ENCODE peak calls at places on chromosome 11, in five cellular contexts. B is lung, T is heart left ventricle, S is gastrocnemius medialis, V is stomach. M is an unnamed sample. For H3K36me3, the result is how much of the 10 kb centered on the place peaks cover.

GRCh38 chr11:22304337-22304961 is 33.7 kb upstream of the SLC17A6 start:
- DNase-seq in B (no peak), T (no peak), S (no peak), V (no peak), M (no peak)

GRCh38 chr11:85866137-85866827 is 11.1 kb downstream of the CCDC83 start:
- DNase-seq in B (no peak), T (no peak), S (no peak), V (no peak), M (no peak)

GRCh38 chr11:127632971-127633680 is 632.6 kb upstream of the KIRREL3 start:
- DNase-seq in B (no peak), T (no peak), S (no peak), V (no peak), M (no peak)

GRCh38 chr11:12377106-12377823 is at the start of gene PARVA:
- DNase-seq in B (peak), T (peak), S (no peak), V (peak), M (peak)

GRCh38 chr11:109695696-109696095 is 273.7 kb downstream of the C11orf87 start:
- DNase-seq in B (no peak), T (no peak), S (no peak), V (no peak), M (no peak)

GRCh38 chr11:76701701-76702100 is 31.2 kb upstream of the LRRC32 start:
- DNase-seq in B (no peak), T (no peak), S (no peak), V (no peak), M (no peak)

GRCh38 chr11:95764267-95764898 is 25.2 kb downstream of the FAM76B start:
- DNase-seq in B (no peak), T (no peak), S (no peak), V (no peak), M (no peak)

GRCh38 chr11:8386134-8386864 is 122.6 kb upstream of the LMO1 start:
- DNase-seq in B (no peak), T (no peak), S (no peak), V (no peak), M (no peak)

GRCh38 chr11:117381481-117381880 is 53.8 kb downstream of the CEP164 start:
- DNase-seq in B (no peak), T (no peak), S (no peak), V (no peak), M (no peak)

GRCh38 chr11:1290052-1291040 is 19.1 kb downstream of the TOLLIP start:
- DNase-seq in B (no peak), T (no peak), S (no peak), V (no peak), M (no peak)

GRCh38 chr11:57674251-57674650 is 6.3 kb downstream of the ZDHHC5 start:
- DNase-seq in B (no peak), T (no peak), S (no peak), V (no peak), M (no peak)

GRCh38 chr11:73140213-73141030 is 1.7 kb downstream of the FCHSD2 start:
- DNase-seq in B (peak), T (peak), S (no peak), V (peak), M (peak)

GRCh38 chr11:75260396-75260795 is 19.8 kb downstream of the TPBGL start:
- DNase-seq in B (no peak), T (no peak), S (no peak), V (no peak), M (no peak)

GRCh38 chr11:34972892-34973291 is 56.5 kb downstream of the PDHX start:
- DNase-seq in B (no peak), T (no peak), S (no peak), V (no peak), M (no peak)

GRCh38 chr11:121839821-121840220 is 276.2 kb downstream of the BLID start:
- DNase-seq in B (no peak), T (no peak), S (no peak), V (no peak), M (no peak)

GRCh38 chr11:67581469-67581868 is 2.1 kb upstream of the GSTP1 start:
- DNase-seq in B (peak), T (no peak), S (no peak), V (peak), M (no peak)

GRCh38 chr11:30445056-30445455 is 122.2 kb downstream of the ARL14EP start:
- DNase-seq in B (no peak), T (no peak), S (no peak), V (no peak), M (no peak)

GRCh38 chr11:74543991-74544390 is 48.4 kb upstream of the POLD3 start:
- DNase-seq in B (peak), T (no peak), S (no peak), V (peak), M (no peak)

GRCh38 chr11:61751384-61751783 is 1.1 kb upstream of the MYRF start:
- DNase-seq in B (no peak), T (no peak), S (no peak), V (no peak), M (no peak)
- H3K36me3 ChIP-seq in B (under half), T (under half), S (under half), V (under half), M (under half)

GRCh38 chr11:93648168-93648567 is 13.3 kb upstream of the CEP295 start:
- DNase-seq in B (no peak), T (no peak), S (no peak), V (no peak), M (no peak)
- TF ChIP-seq CTCF in B (no peak), T (no peak), S (no peak), V (no peak), M (no peak)

GRCh38 chr11:130848361-130849214 is 67.7 kb downstream of the SNX19 start:
- DNase-seq in B (no peak), T (no peak), S (no peak), V (no peak), M (no peak)
- H3K4me3 ChIP-seq in B (no peak), T (no peak), S (no peak), V (no peak), M (no peak)

DNA sequence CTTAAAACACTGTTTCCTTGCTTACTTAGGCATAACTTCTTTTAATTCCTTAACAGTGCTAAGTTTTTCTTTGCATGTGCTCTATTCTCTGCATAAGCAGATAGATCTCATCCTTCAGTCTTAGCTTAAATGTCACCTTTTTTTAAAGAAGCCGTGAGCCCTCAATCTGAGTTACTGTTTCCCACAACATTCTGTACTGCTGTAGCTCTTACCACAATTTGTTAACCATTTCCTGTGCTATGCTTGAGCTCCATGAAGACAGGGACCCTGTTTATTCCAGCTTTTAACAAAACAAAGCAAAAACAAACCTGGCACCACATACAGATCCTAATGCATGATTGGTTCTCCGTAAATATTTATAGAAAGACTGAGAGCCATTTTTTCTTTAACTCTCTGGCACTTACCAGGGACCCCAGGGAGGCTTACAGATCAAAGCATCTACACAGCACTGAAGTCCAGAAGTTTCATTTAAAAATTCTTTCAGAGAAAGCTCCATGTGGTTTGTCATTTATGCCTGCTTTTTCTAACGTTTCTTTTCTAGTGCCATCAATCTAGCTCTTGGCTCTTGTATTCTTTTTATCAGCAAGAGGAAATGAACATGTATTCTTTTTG is 74.9 kb downstream of the DYNC2H1 start:
- DNase-seq in B (no peak), T (no peak), S (no peak), V (no peak), M (no peak)
- H3K36me3 ChIP-seq in B (under half), T (under half), S (under half), V (under half), M (under half)

DNA sequence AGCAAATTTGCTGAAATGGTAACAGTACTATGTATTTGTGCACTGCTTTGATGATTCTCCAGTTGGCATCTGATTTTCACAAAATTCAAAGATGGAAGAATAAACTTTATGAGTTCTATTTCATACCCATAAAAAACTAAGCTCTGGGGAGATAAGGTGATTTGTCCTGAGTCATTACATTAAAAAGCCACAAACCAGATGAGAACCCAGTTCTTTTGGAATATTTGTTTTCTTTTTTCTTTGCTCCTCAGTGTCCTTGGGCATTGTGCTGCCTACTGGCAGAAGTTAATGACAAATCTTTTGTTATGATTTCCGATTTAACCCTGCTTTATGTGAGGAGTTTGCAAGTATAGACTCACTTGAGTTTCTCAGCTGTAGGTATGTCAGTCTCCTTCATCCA is 45.4 kb upstream of the AMOTL1 start:
- DNase-seq in B (no peak), T (no peak), S (no peak), V (no peak), M (no peak)
- TF ChIP-seq CTCF in B (no peak), T (no peak), S (no peak), V (no peak), M (no peak)